ENCODE peak calls at places on chromosomes 11 and 22, in seven cellular contexts. E, R, K, C, P, D and M are unnamed samples.

GRCh38 chr11:45518853-45519545 is 146.4 kb downstream of the CHST1 start:
- DNase-seq in D (no peak), C (no peak), P (no peak), E (no peak), K (no peak), R (no peak), M (no peak)

GRCh38 chr22:33770723-33771122 is 149.6 kb downstream of the LARGE1 start:
- DNase-seq in K (no peak), D (no peak), R (no peak), E (no peak), C (no peak), P (no peak), M (no peak)

GRCh38 chr11:69048718-69049489 is at the start of gene TPCN2:
- DNase-seq in C (peak), R (peak), D (peak), P (peak), K (peak), E (peak), M (peak)

GRCh38 chr11:73288873-73289707 is 17.0 kb downstream of the P2RY6 start:
- DNase-seq in D (peak), R (peak), C (peak), P (no peak), K (peak), E (peak), M (peak)

GRCh38 chr11:12009617-12010321 is 1.3 kb upstream of the DKK3 start:
- DNase-seq in C (no peak), R (no peak), D (no peak), K (no peak), P (no peak), E (no peak), M (no peak)

GRCh38 chr22:20996598-20997535 is 5.1 kb downstream of the THAP7 start:
- DNase-seq in P (no peak), E (no peak), R (no peak), C (no peak), D (no peak), K (no peak), M (no peak)

GRCh38 chr11:67255353-67255752 is 10.9 kb upstream of the GRK2 start:
- DNase-seq in P (no peak), R (no peak), C (no peak), K (no peak), E (no peak), D (no peak), M (no peak)

GRCh38 chr22:23066200-23067022 is 3.9 kb upstream of the GNAZ start:
- DNase-seq in D (no peak), R (no peak), P (no peak), E (no peak), K (no peak), C (no peak), M (no peak)

GRCh38 chr22:37771081-37771480 is 36.7 kb upstream of the GCAT start:
- DNase-seq in D (no peak), K (no peak), C (no peak), P (no peak), R (no peak), E (no peak), M (peak)

GRCh38 chr11:13210424-13210823 is 67.2 kb upstream of the BMAL1 start:
- DNase-seq in R (peak), K (peak), C (peak), P (peak), E (peak), D (no peak), M (peak)

GRCh38 chr11:112731538-112731937 is 229.7 kb upstream of the NCAM1 start:
- DNase-seq in P (no peak), R (no peak), C (no peak), D (no peak), E (no peak), K (no peak), M (no peak)
- TF ChIP-seq JUND in P (no peak), R (no peak), C (no peak), D (no peak), E (no peak), K (no peak), M (no peak)

DNA sequence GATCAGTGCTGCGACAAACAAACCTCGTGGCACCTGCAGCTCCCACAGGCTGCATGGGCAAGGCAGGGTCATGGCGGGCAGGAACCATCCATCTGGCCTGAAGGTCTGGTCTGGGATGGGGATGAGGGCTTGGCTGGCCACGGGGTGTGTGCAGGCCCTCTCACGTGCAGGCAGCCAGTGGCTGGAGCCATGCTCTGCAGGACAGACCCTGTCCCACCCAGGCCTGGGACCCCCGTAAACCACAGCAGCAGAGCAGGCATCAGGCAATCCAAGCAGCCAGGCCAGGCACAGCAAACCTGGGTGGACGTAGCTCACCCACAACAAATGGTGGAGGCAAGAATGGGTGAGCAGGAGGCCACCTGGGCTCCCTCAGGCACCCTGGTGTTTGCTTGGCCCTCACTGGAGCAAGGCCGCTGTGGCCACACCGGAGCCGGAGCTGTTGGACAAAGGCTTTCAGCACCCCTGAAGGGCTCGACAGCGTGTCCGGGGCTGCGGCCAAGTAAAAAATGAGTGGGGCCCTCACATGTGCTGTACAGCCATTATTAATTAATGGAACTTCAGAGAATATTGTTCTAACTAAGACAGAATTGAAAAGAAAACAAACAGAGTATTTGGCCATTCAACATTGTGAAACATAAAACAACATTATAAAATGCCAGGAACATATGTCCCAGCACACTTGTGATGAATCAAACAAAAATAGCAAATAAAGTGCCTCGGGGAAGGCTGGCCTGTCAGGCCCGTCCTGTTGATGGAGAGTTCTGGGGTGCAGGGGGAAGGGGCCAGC is 24.0 kb upstream of the GNB1L start:
- DNase-seq in C (no peak), R (peak), E (no peak), P (no peak), D (no peak), K (no peak), M (no peak)
- TF ChIP-seq JUND in C (no peak), R (no peak), E (no peak), P (no peak), D (no peak), K (no peak), M (no peak)

GRCh38 chr22:44646668-44647067 is 55.3 kb upstream of the PRR5 start:
- DNase-seq in P (no peak), R (peak), K (no peak), C (no peak), D (no peak), E (no peak), M (no peak)
- TF ChIP-seq JUND in P (no peak), R (no peak), K (no peak), C (no peak), D (no peak), E (no peak), M (no peak)

DNA sequence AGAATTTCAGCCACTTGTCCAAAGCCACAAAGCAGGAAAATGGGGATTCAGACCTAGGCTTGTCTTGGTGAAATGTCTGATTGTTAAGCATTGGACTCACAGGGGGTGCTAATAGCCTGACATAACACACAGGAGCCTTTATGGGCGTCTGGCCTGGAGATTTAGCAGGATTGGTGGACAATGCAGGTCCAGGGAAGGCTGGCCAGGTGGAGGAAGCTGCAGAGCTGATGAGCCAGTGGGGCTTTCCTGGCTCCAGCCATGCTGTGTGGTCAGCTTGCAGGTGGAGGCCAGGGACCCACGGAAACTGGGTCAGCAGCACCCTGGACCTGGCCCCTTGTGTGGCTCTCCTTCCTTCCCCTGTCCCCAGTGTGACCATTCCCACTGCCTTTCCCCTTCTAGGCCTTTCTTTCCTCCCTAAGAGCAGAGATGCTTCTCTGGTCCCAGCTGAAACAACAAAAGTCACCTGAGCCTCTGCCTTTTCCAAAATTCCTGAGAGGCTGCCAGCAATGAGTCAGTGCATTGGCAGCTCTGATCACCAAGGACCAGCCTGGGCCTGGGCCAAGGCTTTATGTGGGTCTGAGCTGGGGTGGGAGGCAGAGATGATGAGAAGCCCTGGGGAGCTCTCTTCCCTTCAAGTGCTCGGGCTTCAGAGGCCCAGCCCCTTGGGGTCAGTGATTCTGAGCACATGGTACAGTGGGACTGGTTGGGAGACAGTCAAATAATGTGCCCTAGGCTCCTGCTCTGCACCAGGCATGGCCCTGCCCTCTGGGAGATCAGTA is 85.2 kb downstream of the CCDC81 start:
- DNase-seq in K (peak), R (peak), C (no peak), P (peak), D (no peak), E (peak), M (peak)
- TF ChIP-seq JUND in K (no peak), R (peak), C (no peak), P (no peak), D (no peak), E (peak), M (peak)

GRCh38 chr11:81655351-81655750 is 1078.3 kb downstream of the FAM181B start:
- DNase-seq in C (no peak), R (no peak), K (no peak), E (no peak), D (no peak), P (no peak), M (no peak)

DNA sequence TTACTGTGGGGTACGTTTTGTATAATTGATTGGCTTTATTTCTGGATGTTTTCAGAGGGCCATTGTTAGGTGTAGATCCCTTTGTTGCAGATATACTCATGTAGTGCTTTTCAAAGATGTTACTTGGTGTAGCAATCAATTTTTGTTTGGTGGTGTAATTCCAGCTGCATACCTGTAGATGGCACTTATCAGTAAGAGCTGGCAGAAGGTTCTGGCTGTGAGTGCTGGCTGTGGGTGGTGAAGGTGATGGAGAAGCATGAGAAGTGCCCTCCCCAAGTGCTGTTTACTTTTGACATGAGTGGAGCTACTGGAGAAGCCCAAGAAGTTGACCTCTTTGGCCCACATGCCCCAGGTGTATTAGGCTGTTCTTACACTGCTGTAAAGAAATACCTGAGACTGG is 1074.9 kb downstream of the FAM181B start:
- DNase-seq in K (peak), P (no peak), R (peak), D (no peak), C (peak), E (no peak), M (peak)
- TF ChIP-seq JUND in K (no peak), P (no peak), R (no peak), D (no peak), C (no peak), E (no peak), M (no peak)

DNA sequence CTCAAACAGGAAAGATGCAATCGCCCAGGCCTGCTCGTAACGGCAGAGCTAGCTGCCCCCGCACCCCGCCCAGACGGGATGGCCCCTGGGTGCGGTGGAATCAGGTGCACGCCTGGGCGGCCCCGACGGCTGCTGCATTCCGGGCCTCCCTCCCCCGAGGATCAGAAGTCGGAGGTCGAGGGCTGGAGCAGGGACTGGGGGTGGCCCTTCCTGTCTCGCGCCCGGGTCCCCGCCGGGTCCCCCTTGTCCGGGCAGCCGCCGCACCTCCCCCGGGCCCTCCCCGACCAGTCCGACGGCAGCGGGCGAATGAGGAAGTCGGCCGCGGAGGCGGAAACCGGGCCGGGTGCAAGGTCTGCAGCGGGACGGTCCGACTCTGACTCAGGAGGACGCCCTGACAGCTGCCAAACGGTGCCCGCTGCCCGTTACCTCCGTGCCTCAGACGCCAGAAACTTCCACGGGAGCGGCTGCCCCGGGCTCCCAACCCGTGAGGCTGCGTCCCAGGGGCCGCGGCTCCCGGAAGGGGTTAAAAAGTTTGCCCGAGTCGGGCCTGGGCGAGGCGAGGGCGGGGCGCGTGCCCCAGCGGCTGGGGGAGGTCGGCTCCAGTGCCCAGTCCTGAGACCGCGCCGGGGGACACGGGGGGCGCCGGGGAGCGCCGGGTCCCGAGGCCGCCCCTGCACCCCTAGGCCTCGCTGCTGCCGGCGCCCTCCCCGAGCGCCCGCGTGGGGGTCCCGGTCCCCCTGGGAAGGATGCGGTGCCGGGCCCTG is 685 bp downstream of the MYH9 start:
- DNase-seq in P (no peak), D (no peak), E (no peak), K (no peak), R (peak), C (peak), M (no peak)
- TF ChIP-seq JUND in P (no peak), D (no peak), E (no peak), K (no peak), R (no peak), C (no peak), M (no peak)

GRCh38 chr11:77019976-77020591 is 14.1 kb upstream of the B3GNT6 start:
- DNase-seq in R (no peak), E (peak), P (no peak), K (peak), D (no peak), C (no peak), M (peak)
- TF ChIP-seq JUND in R (no peak), E (peak), P (no peak), K (no peak), D (no peak), C (peak), M (peak)

DNA sequence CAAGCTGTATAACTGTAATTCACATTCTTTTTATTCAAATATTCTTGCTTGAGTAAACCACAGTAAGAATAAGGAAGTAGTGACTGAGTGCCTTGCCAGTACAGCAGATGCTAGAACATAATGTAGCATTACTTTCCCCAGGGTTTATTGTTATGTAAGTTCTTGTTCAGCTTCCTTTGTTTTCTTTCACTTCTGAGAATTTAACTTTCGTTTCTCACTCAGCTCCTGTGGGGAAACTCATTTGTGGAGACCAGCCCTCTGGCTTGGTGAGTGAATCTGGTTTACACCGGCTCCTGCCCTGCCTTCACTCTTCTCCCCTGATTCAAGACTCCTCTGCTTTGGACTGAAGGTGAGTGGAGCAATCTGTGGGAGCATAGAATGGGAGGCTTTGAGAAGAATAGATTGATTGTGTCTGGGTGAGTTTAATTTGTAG is at the start of gene TRIM22:
- DNase-seq in R (no peak), K (no peak), D (peak), C (no peak), E (no peak), P (peak), M (no peak)
- TF ChIP-seq JUND in R (no peak), K (no peak), D (no peak), C (no peak), E (no peak), P (no peak), M (no peak)

GRCh38 chr22:27405672-27406388 is 395.7 kb downstream of the MN1 start:
- DNase-seq in K (peak), E (peak), C (peak), P (peak), R (peak), D (no peak), M (peak)
- TF ChIP-seq JUND in K (no peak), E (no peak), C (no peak), P (no peak), R (no peak), D (no peak), M (no peak)

GRCh38 chr22:46055176-46055850 is 78.4 kb upstream of the WNT7B start:
- DNase-seq in K (no peak), R (peak), P (no peak), D (no peak), C (no peak), E (no peak), M (no peak)
- TF ChIP-seq JUND in K (no peak), R (no peak), P (no peak), D (no peak), C (no peak), E (no peak), M (no peak)